ENCODE peak calls at places on chromosomes 12 and 14, in nine cellular contexts. G, I, F, O, C, Z, V, X and K are unnamed samples.

GRCh38 chr12:57591567-57592325 is 754 bp downstream of the PIP4K2C start:
- DNase-seq in F (peak), I (no peak), X (peak), V (peak), Z (peak), G (no peak), C (peak), O (no peak), K (peak)

GRCh38 chr12:1878695-1879094 is 39.8 kb downstream of the CACNA2D4 start:
- DNase-seq in Z (no peak), V (no peak), O (no peak), I (no peak), X (no peak), G (no peak), F (no peak), C (no peak), K (no peak)

GRCh38 chr12:2095878-2096277 is 43.1 kb downstream of the CACNA1C start:
- DNase-seq in F (no peak), X (no peak), O (no peak), C (no peak), G (no peak), V (no peak), Z (no peak), I (no peak), K (peak)

GRCh38 chr14:53979747-53980642 is 23.4 kb upstream of the BMP4 start:
- DNase-seq in X (peak), I (peak), F (no peak), G (peak), O (peak), C (no peak), Z (no peak), V (peak), K (no peak)

GRCh38 chr14:101859538-101859902 is 98.0 kb downstream of the PPP2R5C start:
- DNase-seq in V (no peak), X (no peak), I (no peak), G (no peak), F (no peak), C (no peak), O (no peak), Z (no peak), K (no peak)

GRCh38 chr14:68795602-68796417 is 2.9 kb upstream of the ZFP36L1 start:
- DNase-seq in Z (peak), G (no peak), C (peak), I (peak), F (peak), O (peak), V (peak), X (peak), K (peak)

GRCh38 chr12:121289962-121290361 is 6.5 kb downstream of the CAMKK2 start:
- DNase-seq in V (no peak), X (no peak), I (no peak), C (no peak), Z (no peak), G (no peak), O (no peak), F (no peak), K (no peak)

GRCh38 chr12:132285991-132286681 is 43.3 kb downstream of the GALNT9 start:
- DNase-seq in I (peak), V (peak), O (peak), Z (peak), G (no peak), X (peak), C (no peak), F (no peak), K (no peak)

GRCh38 chr14:72142328-72142727 is 210.1 kb downstream of the RGS6 start:
- DNase-seq in G (no peak), X (no peak), I (no peak), F (no peak), V (no peak), O (no peak), Z (no peak), C (no peak), K (no peak)

GRCh38 chr12:47277972-47278448 is 198.3 kb upstream of the AMIGO2 start:
- DNase-seq in F (peak), G (peak), O (no peak), I (peak), Z (no peak), C (no peak), X (no peak), V (peak), K (peak)

GRCh38 chr14:103880334-103880985 is 33.1 kb upstream of the PPP1R13B start:
- DNase-seq in Z (no peak), C (no peak), X (peak), G (peak), F (peak), V (peak), O (no peak), I (peak), K (peak)

GRCh38 chr12:28092396-28092795 is 97.9 kb upstream of the CCDC91 start:
- DNase-seq in C (no peak), I (no peak), O (no peak), X (no peak), V (no peak), G (no peak), F (no peak), Z (no peak), K (no peak)

GRCh38 chr12:79715308-79715707 is 24.5 kb upstream of the PAWR start:
- DNase-seq in C (no peak), I (no peak), F (no peak), V (no peak), Z (no peak), O (no peak), X (no peak), G (no peak), K (no peak)

GRCh38 chr12:57736743-57737466 is 1.6 kb downstream of the AGAP2 start:
- DNase-seq in O (no peak), G (no peak), F (no peak), I (no peak), Z (no peak), X (no peak), C (no peak), V (no peak), K (no peak)

GRCh38 chr14:76019676-76020075 is 34.1 kb downstream of the IFT43 start:
- DNase-seq in Z (no peak), I (no peak), C (no peak), V (no peak), F (no peak), X (no peak), G (no peak), O (no peak), K (no peak)

GRCh38 chr12:49359671-49360070 is 7.6 kb upstream of the SPATS2 start:
- DNase-seq in F (no peak), O (no peak), V (no peak), X (no peak), Z (no peak), I (no peak), G (no peak), C (no peak), K (peak)

GRCh38 chr14:98924046-98924445 is 348.0 kb downstream of the BCL11B start:
- DNase-seq in G (no peak), I (no peak), O (no peak), V (no peak), Z (no peak), X (no peak), C (no peak), F (no peak), K (no peak)

GRCh38 chr12:122265433-122265832 is 861 bp downstream of the VPS33A start:
- DNase-seq in G (no peak), I (no peak), F (no peak), X (no peak), Z (no peak), C (no peak), V (no peak), O (no peak), K (no peak)

GRCh38 chr14:80110721-80111120 is 100.6 kb downstream of the DIO2 start:
- DNase-seq in C (no peak), I (no peak), V (no peak), X (no peak), Z (no peak), G (no peak), F (no peak), O (no peak), K (no peak)

GRCh38 chr12:30989754-30990153 is 63.2 kb downstream of the TSPAN11 start:
- DNase-seq in V (no peak), Z (peak), O (peak), I (no peak), G (no peak), F (peak), C (peak), X (peak), K (no peak)

GRCh38 chr12:28535216-28535615 is 345.0 kb downstream of the CCDC91 start:
- DNase-seq in G (peak), Z (no peak), I (peak), C (no peak), X (no peak), V (peak), F (peak), O (no peak), K (no peak)

GRCh38 chr12:8589679-8590078 is 23.0 kb downstream of the AICDA start:
- DNase-seq in G (no peak), F (no peak), O (no peak), C (no peak), V (no peak), I (no peak), Z (no peak), X (no peak), K (no peak)

DNA sequence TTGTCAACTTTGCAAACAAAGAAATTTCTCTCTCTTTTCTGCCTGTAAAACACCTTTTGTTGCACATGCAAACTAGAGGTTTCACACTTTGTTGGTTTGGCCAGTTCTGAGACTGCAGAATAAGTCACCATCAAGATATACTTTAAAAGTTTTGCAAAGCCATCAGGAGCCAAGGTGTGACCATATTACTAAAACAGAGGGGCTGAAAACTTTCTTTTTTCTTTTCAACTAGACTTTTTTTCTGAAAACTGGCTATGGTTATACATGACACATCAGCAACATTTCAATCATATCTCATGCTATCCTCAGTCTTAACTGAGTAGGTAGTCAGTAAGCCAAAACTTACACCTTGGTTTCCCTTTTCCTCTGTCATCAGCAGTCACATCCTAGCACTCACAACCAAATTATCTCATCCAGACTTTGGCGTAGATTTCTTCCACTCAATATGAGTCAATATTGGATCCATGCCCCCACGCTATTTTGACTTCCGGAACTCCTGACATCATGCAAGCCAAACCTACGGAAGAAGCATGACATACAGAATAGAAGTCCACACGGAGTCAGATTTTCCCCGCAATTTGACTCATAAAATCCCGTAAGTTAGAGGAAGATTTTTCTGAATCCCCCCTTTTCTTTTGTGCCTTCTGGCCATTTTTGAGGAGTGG is 4.1 kb upstream of the IFNG start:
- DNase-seq in O (no peak), F (no peak), I (no peak), Z (no peak), C (no peak), X (no peak), V (no peak), G (no peak), K (no peak)
- TF ChIP-seq CTCF in O (no peak), F (no peak), I (no peak), Z (no peak), C (no peak), X (no peak), V (no peak), G (no peak), K (no peak)

GRCh38 chr14:95538801-95539509 is 4.1 kb downstream of the GLRX5 start:
- DNase-seq in V (no peak), C (no peak), O (no peak), G (no peak), X (no peak), I (no peak), Z (no peak), F (no peak), K (no peak)

GRCh38 chr14:95535226-95536021 is 574 bp downstream of the GLRX5 start:
- DNase-seq in V (no peak), Z (no peak), O (no peak), C (no peak), I (no peak), X (peak), F (no peak), G (no peak), K (no peak)

GRCh38 chr14:95540236-95540635 is 5.4 kb downstream of the GLRX5 start:
- DNase-seq in O (no peak), I (no peak), Z (no peak), F (no peak), G (no peak), C (no peak), X (no peak), V (no peak), K (no peak)

GRCh38 chr14:95536036-95536577 is 1.3 kb downstream of the GLRX5 start:
- DNase-seq in V (no peak), I (no peak), G (no peak), O (no peak), F (no peak), Z (no peak), X (no peak), C (no peak), K (no peak)

GRCh38 chr14:95537298-95538089 is 2.6 kb downstream of the GLRX5 start:
- DNase-seq in F (no peak), C (no peak), Z (no peak), G (no peak), I (no peak), O (peak), X (no peak), V (no peak), K (no peak)
- H3K4me3 ChIP-seq in F (no peak), C (no peak), Z (peak), G (no peak), I (no peak), O (peak), X (no peak), V (no peak), K (no peak)

GRCh38 chr12:55720894-55721444 is 776 bp downstream of the RDH5 start:
- DNase-seq in O (peak), F (peak), G (no peak), C (no peak), V (peak), I (peak), Z (peak), X (peak), K (peak)
- TF ChIP-seq CTCF in O (peak), F (peak), G (peak), C (peak), V (peak), I (peak), Z (peak), X (no peak), K (peak)

GRCh38 chr12:114405449-114406271 is at the start of gene TBX5:
- DNase-seq in X (no peak), V (no peak), O (no peak), G (peak), C (no peak), I (no peak), F (no peak), Z (no peak), K (no peak)
- H3K4me3 ChIP-seq in X (no peak), V (no peak), O (no peak), G (peak), C (no peak), I (no peak), F (no peak), Z (no peak), K (no peak)

DNA sequence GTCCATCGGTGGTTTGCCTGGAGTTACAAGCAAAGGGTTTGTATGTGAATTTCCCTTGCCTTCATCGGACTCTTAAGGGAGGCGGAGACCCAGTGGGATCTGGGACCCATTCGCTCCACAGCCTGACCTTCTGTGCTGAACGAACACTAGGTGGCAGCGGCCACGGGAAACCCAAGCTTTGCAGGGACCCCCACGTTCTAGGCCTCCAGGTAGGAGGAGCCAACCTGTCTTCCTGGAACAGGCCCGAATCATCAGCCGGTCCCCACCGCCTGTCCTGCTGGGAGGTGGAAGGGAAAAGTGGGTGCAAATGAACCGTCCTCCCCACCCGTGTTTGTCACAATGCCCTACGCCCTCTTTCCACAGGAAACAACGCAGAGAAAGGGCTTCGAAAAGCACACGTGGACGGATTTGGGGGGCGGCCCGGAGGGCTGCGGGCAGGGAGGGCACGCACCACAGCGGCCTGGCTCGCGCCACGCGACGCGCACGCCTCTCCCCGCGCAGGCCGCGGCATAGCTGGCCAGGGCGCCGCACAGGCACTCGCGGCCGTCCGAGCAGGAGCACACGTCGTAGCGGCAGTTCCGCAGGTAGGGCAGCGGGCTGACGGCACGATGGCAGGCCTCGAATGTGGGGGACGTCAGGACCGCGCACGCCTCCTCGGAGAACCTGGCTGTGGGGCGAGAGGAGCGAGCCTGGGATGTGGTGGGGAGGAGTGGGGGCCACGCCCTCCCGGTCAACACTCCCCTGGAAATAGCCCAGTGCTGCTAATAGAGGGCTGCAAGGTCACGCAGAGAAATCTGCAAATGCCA is 67.9 kb downstream of the VWF start:
- DNase-seq in I (no peak), Z (peak), C (no peak), X (no peak), O (peak), F (no peak), V (no peak), G (no peak), K (no peak)
- TF ChIP-seq CTCF in I (peak), Z (peak), C (peak), X (no peak), O (peak), F (no peak), V (no peak), G (peak), K (no peak)

GRCh38 chr12:26156996-26157395 is 32.2 kb upstream of the BHLHE41 start:
- DNase-seq in G (no peak), I (no peak), V (no peak), X (no peak), Z (no peak), O (no peak), F (no peak), C (no peak), K (no peak)

GRCh38 chr12:26153421-26154154 is 28.8 kb upstream of the BHLHE41 start:
- DNase-seq in X (no peak), I (peak), C (peak), G (peak), V (peak), O (peak), F (peak), Z (no peak), K (peak)

GRCh38 chr12:26158078-26158764 is 33.4 kb upstream of the BHLHE41 start:
- DNase-seq in O (no peak), G (no peak), I (no peak), V (no peak), C (peak), X (no peak), F (peak), Z (peak), K (peak)

GRCh38 chr12:26152507-26153102 is 27.8 kb upstream of the BHLHE41 start:
- DNase-seq in G (no peak), C (no peak), X (no peak), I (no peak), O (no peak), V (no peak), F (no peak), Z (no peak), K (no peak)

GRCh38 chr12:26156201-26156871 is 31.5 kb upstream of the BHLHE41 start:
- DNase-seq in C (peak), O (no peak), X (no peak), I (no peak), V (no peak), F (no peak), G (no peak), Z (no peak), K (no peak)
- H3K4me3 ChIP-seq in C (peak), O (no peak), X (no peak), I (no peak), V (no peak), F (no peak), G (no peak), Z (no peak), K (no peak)

GRCh38 chr12:97711392-97711791 is 248.8 kb downstream of the RMST start:
- DNase-seq in C (no peak), F (no peak), G (no peak), I (no peak), Z (no peak), O (no peak), X (no peak), V (no peak), K (no peak)
- TF ChIP-seq CTCF in C (no peak), F (no peak), G (no peak), I (no peak), Z (no peak), O (no peak), X (no peak), V (no peak), K (no peak)

DNA sequence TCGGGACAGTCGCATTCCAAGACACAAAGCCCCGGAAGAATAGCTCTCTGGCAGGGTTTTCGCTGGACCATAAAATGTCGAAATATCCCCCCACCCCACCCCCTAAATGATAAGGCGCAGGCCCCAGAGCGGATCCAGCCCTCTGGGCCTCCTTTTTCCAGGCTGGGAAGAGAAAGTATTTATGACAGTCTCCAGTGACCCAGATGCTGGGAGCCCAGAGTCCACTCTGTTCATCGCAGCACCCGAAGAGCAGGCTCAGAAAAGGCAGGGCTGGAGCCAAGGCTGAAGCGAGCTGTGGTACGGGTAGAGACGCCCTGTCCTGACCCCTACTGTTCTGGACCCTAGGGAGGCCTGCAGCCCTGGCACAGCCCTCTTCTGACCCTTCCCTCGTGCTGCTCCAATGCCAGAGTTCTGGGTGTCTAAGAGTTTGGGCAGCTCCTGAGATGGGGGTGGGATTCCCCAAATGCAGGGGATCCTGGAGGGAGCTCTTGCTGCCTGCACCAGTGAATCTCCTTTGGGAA is 2.0 kb upstream of the HOXC8 start:
- DNase-seq in X (no peak), V (no peak), C (no peak), O (no peak), F (no peak), Z (no peak), G (no peak), I (no peak), K (no peak)
- H3K4me3 ChIP-seq in X (no peak), V (peak), C (peak), O (no peak), F (no peak), Z (no peak), G (no peak), I (no peak), K (no peak)

GRCh38 chr12:130192667-130193345 is 30.5 kb downstream of the FZD10 start:
- DNase-seq in O (peak), V (no peak), C (no peak), G (no peak), F (peak), X (no peak), I (no peak), Z (no peak), K (no peak)
- TF ChIP-seq CTCF in O (peak), V (no peak), C (no peak), G (no peak), F (peak), X (no peak), I (no peak), Z (no peak), K (no peak)